ENCODE peak calls at places on chromosome X, in seven cellular contexts. X is right lobe of liver, L is uterus, Y is stomach, T is IMR-90, C is Peyer's patch, K is heart left ventricle. G is an unnamed sample. For H3K4me1, the result is how much of the 10 kb centered on the place peaks cover.

GRCh38 chrX:154791467-154791866 is 13.8 kb downstream of the MPP1 start:
- DNase-seq in X (no peak), L (no peak), Y (no peak), T (no peak), C (no peak), K (no peak), G (no peak)

GRCh38 chrX:72258174-72258573 is 18.9 kb downstream of the RPS4X start:
- DNase-seq in X (no peak), L (no peak), Y (no peak), T (peak), C (no peak), K (no peak), G (no peak)

GRCh38 chrX:51520393-51520792 is 24.0 kb upstream of the NUDT11 start:
- DNase-seq in X (no peak), L (no peak), Y (no peak), T (no peak), C (no peak), K (no peak), G (no peak)

GRCh38 chrX:41351923-41352322 is 18.0 kb downstream of the DDX3X start:
- DNase-seq in X (no peak), L (no peak), Y (no peak), T (peak), C (no peak), K (no peak), G (no peak)

GRCh38 chrX:9278475-9279270 is 186.2 kb upstream of the TBL1X start:
- DNase-seq in X (no peak), L (no peak), Y (no peak), T (peak), C (no peak), K (no peak), G (no peak)

GRCh38 chrX:30657542-30658238 is 4.5 kb downstream of the GK start:
- DNase-seq in X (no peak), L (no peak), Y (no peak), T (peak), C (peak), K (no peak), G (no peak)

GRCh38 chrX:41002021-41002420 is 83.2 kb upstream of the USP9X start:
- DNase-seq in X (no peak), L (no peak), Y (no peak), T (no peak), C (no peak), K (no peak), G (no peak)

GRCh38 chrX:153812220-153812619 is 17.8 kb downstream of the SSR4 start:
- DNase-seq in X (no peak), L (no peak), Y (no peak), T (no peak), C (no peak), K (no peak), G (no peak)

GRCh38 chrX:114800719-114801118 is 216.7 kb downstream of the IL13RA2 start:
- DNase-seq in X (no peak), L (no peak), Y (no peak), T (peak), C (no peak), K (no peak), G (no peak)

GRCh38 chrX:99795495-99795894 is 614.6 kb downstream of the PCDH19 start:
- DNase-seq in X (no peak), L (no peak), Y (no peak), T (no peak), C (no peak), K (no peak), G (no peak)

GRCh38 chrX:66489339-66489738 is 149.5 kb downstream of the EDA2R start:
- DNase-seq in X (no peak), L (no peak), Y (no peak), T (no peak), C (no peak), K (no peak), G (no peak)

GRCh38 chrX:154732421-154733071 is 18.3 kb downstream of the GAB3 start:
- DNase-seq in X (no peak), L (no peak), Y (no peak), T (peak), C (no peak), K (no peak), G (no peak)

GRCh38 chrX:5775985-5776384 is 452.7 kb downstream of the NLGN4X start:
- DNase-seq in X (no peak), L (no peak), Y (no peak), T (no peak), C (no peak), K (no peak), G (no peak)

GRCh38 chrX:13688772-13689518 is at the start of gene RAB9A:
- DNase-seq in X (peak), L (peak), Y (peak), T (peak), C (peak), K (peak), G (peak)

GRCh38 chrX:86133761-86134160 is 14.5 kb upstream of the DACH2 start:
- DNase-seq in X (no peak), L (no peak), Y (no peak), T (peak), C (no peak), K (no peak), G (no peak)

GRCh38 chrX:102833136-102833535 is 103.9 kb upstream of the RAB40AL start:
- DNase-seq in X (no peak), L (no peak), Y (no peak), T (peak), C (no peak), K (no peak), G (no peak)

GRCh38 chrX:129523076-129524055 is at the start of gene SMARCA1:
- DNase-seq in X (peak), L (peak), Y (peak), T (peak), C (peak), K (peak), G (peak)

GRCh38 chrX:42752730-42753129 is 25.2 kb downstream of the PPP1R2C start:
- DNase-seq in X (no peak), L (no peak), Y (peak), T (no peak), C (no peak), K (no peak), G (no peak)

GRCh38 chrX:110847334-110847733 is 51.7 kb upstream of the CHRDL1 start:
- DNase-seq in X (no peak), L (no peak), Y (no peak), T (peak), C (no peak), K (no peak), G (no peak)

GRCh38 chrX:97126020-97126419 is 242.3 kb downstream of the RPA4 start:
- DNase-seq in X (no peak), L (no peak), Y (no peak), T (peak), C (no peak), K (no peak), G (no peak)

GRCh38 chrX:154396948-154397887 is 959 bp upstream of the RPL10 start:
- DNase-seq in X (peak), L (peak), Y (peak), T (peak), C (peak), K (peak), G (peak)

GRCh38 chrX:65674351-65674893 is 7.0 kb downstream of the MSN start:
- DNase-seq in X (no peak), L (no peak), Y (no peak), T (peak), C (no peak), K (no peak), G (no peak)

GRCh38 chrX:39425124-39425806 is 624.0 kb downstream of the MID1IP1 start:
- DNase-seq in X (no peak), L (no peak), Y (no peak), T (no peak), C (no peak), K (no peak), G (no peak)
- H3K4me1 ChIP-seq in X (under half), L (under half), Y (under half), T (under half), C (under half), K (under half), G (under half)

DNA sequence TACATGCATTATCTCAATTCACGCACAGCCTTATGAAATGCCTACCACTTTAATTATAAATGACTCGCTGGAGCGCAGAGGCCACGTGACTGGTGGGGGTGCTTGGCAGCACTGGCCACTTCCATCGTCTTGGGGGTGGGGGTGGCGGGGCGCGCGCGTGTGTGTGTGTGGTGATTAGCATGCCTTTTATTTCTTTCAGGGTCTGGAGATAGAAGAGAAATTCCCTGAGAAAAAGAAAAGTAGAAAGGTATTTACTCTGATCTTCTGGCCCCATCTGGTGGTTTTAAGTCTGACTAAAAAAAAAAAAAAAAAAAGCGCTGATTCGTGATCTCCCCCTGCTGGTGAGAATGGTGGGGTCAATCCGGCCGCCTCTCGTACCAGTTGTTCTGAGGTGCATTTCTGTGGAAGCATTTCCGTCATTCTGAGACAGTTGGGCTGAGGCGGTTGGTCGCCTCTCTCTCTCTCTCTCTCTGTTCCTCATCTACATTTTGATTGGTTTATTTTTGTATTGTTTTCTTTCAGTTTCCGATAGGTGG is at the start of gene CCNB3:
- DNase-seq in X (peak), L (peak), Y (peak), T (peak), C (peak), K (peak), G (peak)
- TF ChIP-seq POLR2A in X (peak), L (no peak), Y (no peak), T (no peak), C (peak), K (no peak), G (peak)

DNA sequence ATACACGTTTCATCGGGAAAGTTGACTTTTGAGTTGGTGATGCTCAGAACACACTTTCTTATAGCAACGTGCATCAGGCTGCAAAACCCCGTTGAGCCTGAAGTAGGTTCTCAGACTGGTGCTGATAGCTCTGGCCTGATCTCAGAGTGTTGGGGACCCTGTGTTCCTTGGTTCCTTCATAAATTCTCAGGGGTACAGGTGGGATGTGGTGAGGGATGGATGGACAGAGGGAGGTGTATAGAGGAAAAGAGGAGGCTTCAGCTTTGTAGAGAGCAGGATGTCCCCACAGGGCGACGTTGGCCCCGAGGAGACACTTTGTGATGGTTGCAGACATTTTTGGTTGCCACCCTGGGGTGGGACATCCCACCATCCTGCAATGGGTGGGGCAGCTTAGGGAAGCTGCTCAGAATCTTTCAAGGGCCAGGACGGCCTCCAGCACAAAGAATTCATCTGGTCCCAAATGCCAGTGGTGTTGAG is 2.5 kb downstream of the CD99 start:
- DNase-seq in X (no peak), L (no peak), Y (no peak), T (no peak), C (no peak), K (no peak), G (no peak)
- H3K4me1 ChIP-seq in X (under half), L (under half), Y (half or more), T (under half), C (under half), K (half or more), G (half or more)

DNA sequence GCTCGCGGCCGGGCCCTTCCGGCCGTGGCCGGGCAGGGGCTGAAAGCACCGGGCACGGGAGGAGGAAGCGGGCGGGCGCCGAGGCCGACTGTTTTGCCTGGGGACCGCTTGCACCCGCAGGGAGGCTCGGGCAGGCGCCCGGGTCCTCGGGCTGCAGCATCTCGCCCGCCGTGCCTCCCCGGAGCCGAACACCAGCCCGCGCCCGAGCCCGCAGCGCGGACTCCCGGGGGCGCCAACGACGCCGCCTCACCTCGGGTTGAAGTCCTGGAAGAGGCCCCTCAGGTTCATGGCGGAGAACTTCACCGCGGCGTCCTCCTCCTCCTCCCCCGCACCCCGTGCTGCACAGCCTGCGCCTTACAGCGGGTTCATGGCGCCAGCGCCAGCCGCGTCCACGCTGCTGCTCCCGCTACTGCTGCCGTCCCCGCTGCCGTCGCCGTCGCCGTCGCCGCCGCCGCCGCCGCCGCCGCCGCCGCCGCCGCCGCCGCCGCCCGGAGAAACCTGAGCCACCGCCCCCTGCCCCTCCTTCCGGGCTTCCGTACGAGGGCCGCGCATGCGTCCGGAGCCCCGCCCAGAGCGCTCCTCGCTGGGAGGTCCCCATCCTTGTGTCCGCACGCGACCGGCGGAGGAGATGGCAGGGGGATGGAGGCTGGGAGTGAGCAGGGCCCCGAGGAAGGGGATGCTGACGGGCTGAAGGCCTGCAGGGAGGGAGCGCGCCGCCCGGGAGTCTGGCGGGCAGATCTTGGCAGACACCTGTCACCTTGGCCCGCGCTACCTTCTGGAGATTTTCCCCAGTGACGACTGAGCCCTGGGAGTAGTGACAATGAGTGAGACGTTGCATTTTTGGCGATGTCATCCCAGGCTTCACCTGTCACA is at the start of gene TMEM185A:
- DNase-seq in X (peak), L (peak), Y (peak), T (peak), C (peak), K (peak), G (peak)
- TF ChIP-seq POLR2A in X (no peak), L (no peak), Y (no peak), T (no peak), C (no peak), K (no peak), G (no peak)